ENCODE peak calls at places on chromosome 1, in five cellular contexts. W, C, H, S and M are unnamed samples.

GRCh38 chr1:112744019-112744578 is 29.0 kb upstream of the PPM1J start:
- DNase-seq in S (no peak), W (peak), H (no peak), C (peak), M (no peak)

GRCh38 chr1:212500986-212501385 is 68.3 kb downstream of the NENF start:
- DNase-seq in S (no peak), C (no peak), W (no peak), H (no peak), M (no peak)

GRCh38 chr1:223329664-223330420 is 34.1 kb downstream of the SUSD4 start:
- DNase-seq in H (no peak), S (no peak), W (no peak), C (no peak), M (no peak)

GRCh38 chr1:216997831-216998230 is 274.6 kb upstream of the ESRRG start:
- DNase-seq in S (no peak), C (peak), H (no peak), W (no peak), M (no peak)

GRCh38 chr1:54584575-54584974 is 36.5 kb downstream of the ACOT11 start:
- DNase-seq in S (no peak), C (no peak), H (no peak), W (no peak), M (no peak)

GRCh38 chr1:5798904-5799303 is 193.3 kb downstream of the NPHP4 start:
- DNase-seq in W (no peak), C (no peak), H (no peak), S (no peak), M (no peak)

GRCh38 chr1:32275424-32275823 is 16.5 kb upstream of the HDAC1 start:
- DNase-seq in H (no peak), S (no peak), W (peak), C (peak), M (no peak)

GRCh38 chr1:157961805-157962762 is 31.4 kb upstream of the KIRREL1 start:
- DNase-seq in W (no peak), C (peak), H (no peak), S (no peak), M (no peak)

GRCh38 chr1:197341626-197342025 is 73.6 kb downstream of the CRB1 start:
- DNase-seq in C (no peak), H (no peak), S (no peak), W (no peak), M (no peak)

GRCh38 chr1:184017226-184017787 is 20.2 kb downstream of the COLGALT2 start:
- DNase-seq in W (no peak), H (no peak), S (no peak), C (no peak), M (no peak)

GRCh38 chr1:209805875-209806760 is at the start of gene IRF6:
- DNase-seq in C (peak), W (peak), H (peak), S (peak), M (peak)

GRCh38 chr1:11767932-11768704 is 6.1 kb downstream of the C1orf167 start:
- DNase-seq in C (no peak), S (no peak), W (no peak), H (no peak), M (no peak)

GRCh38 chr1:223747838-223748335 is 35.5 kb downstream of the CAPN2 start:
- DNase-seq in W (peak), H (no peak), C (no peak), S (no peak), M (no peak)

GRCh38 chr1:74422379-74423155 is 89.8 kb downstream of the LRRC53 start:
- DNase-seq in S (no peak), H (no peak), C (no peak), W (no peak), M (no peak)

GRCh38 chr1:81802601-81803422 is 2.1 kb downstream of the ADGRL2 start:
- DNase-seq in H (peak), S (peak), C (peak), W (peak), M (peak)

GRCh38 chr1:32724678-32725594 is 22.4 kb upstream of the SYNC start:
- DNase-seq in C (peak), W (peak), H (peak), S (no peak), M (no peak)

GRCh38 chr1:20216574-20216973 is 30.3 kb upstream of the PLA2G2C start:
- DNase-seq in H (no peak), C (peak), W (no peak), S (peak), M (peak)
- TF ChIP-seq CTCF in H (no peak), C (peak), W (no peak), S (peak), M (no peak)

GRCh38 chr1:51962486-51963356 is 27.8 kb downstream of the RAB3B start:
- DNase-seq in S (no peak), W (no peak), H (no peak), C (no peak), M (no peak)
- TF ChIP-seq CTCF in S (no peak), W (no peak), H (no peak), C (no peak), M (no peak)

GRCh38 chr1:68497358-68497698 is 446 bp upstream of the DEPDC1 start:
- DNase-seq in H (no peak), W (no peak), S (peak), C (no peak), M (no peak)
- TF ChIP-seq CTCF in H (no peak), W (no peak), S (no peak), C (no peak), M (no peak)

GRCh38 chr1:182404764-182405163 is 4.3 kb upstream of the TEDDM1 start:
- DNase-seq in W (no peak), H (no peak), C (peak), S (no peak), M (no peak)
- TF ChIP-seq CTCF in W (no peak), H (no peak), C (peak), S (no peak), M (peak)

GRCh38 chr1:233172201-233172600 is 123.3 kb downstream of the PCNX2 start:
- DNase-seq in C (peak), S (no peak), H (peak), W (no peak), M (no peak)
- TF ChIP-seq CTCF in C (peak), S (no peak), H (no peak), W (peak), M (no peak)

GRCh38 chr1:243409284-243409683 is 153.4 kb downstream of the SDCCAG8 start:
- DNase-seq in W (no peak), C (peak), H (no peak), S (no peak), M (no peak)
- TF ChIP-seq CTCF in W (no peak), C (peak), H (no peak), S (no peak), M (no peak)

GRCh38 chr1:180917306-180918065 is 4.8 kb downstream of the KIAA1614 start:
- DNase-seq in S (peak), C (peak), W (no peak), H (no peak), M (no peak)
- TF ChIP-seq CTCF in S (no peak), C (peak), W (peak), H (no peak), M (no peak)

GRCh38 chr1:18805925-18806849 is 53.3 kb downstream of the TAS1R2 start:
- DNase-seq in H (no peak), C (no peak), S (no peak), W (no peak), M (no peak)
- TF ChIP-seq CTCF in H (no peak), C (no peak), S (no peak), W (no peak), M (no peak)

GRCh38 chr1:20087668-20088067 is 17.7 kb downstream of the PLA2G5 start:
- DNase-seq in C (peak), H (no peak), S (no peak), W (no peak), M (peak)
- TF ChIP-seq CTCF in C (peak), H (no peak), S (no peak), W (no peak), M (no peak)

GRCh38 chr1:175222296-175222938 is 29.8 kb upstream of the KIAA0040 start:
- DNase-seq in S (no peak), H (no peak), W (no peak), C (no peak), M (no peak)

GRCh38 chr1:175219774-175220173 is 27.2 kb upstream of the KIAA0040 start:
- DNase-seq in W (no peak), C (no peak), S (no peak), H (no peak), M (no peak)

GRCh38 chr1:175220853-175221547 is 28.4 kb upstream of the KIAA0040 start:
- DNase-seq in S (no peak), C (peak), W (no peak), H (no peak), M (no peak)

GRCh38 chr1:175218786-175219447 is 26.3 kb upstream of the KIAA0040 start:
- DNase-seq in W (no peak), C (no peak), S (no peak), H (no peak), M (no peak)

GRCh38 chr1:175221548-175222175 is 29.1 kb upstream of the KIAA0040 start:
- DNase-seq in C (peak), H (no peak), W (no peak), S (no peak), M (no peak)
- TF ChIP-seq CTCF in C (peak), H (no peak), W (peak), S (no peak), M (no peak)